ENCODE peak calls at places on chromosomes 6 and 20, in six cellular contexts. One of them, this sample, is unnamed.

GRCh38 chr6:169960531-169960890 is 209.1 kb downstream of the ERMARD start:
- DNase-seq in upper lobe of right lung: no peak
- DNase-seq in ascending aorta: no peak
- DNase-seq in brain microvascular endothelial cell: no peak
- DNase-seq in GM23248: no peak
- DNase-seq in ovary: no peak
- DNase-seq in this sample: no peak

GRCh38 chr6:14211596-14211961 is 94.0 kb downstream of the CD83 start:
- DNase-seq in brain microvascular endothelial cell: peak; percentile 23
- DNase-seq in upper lobe of right lung: peak; percentile 75
- DNase-seq in ovary: peak; percentile 57
- DNase-seq in ascending aorta: peak; percentile 72
- DNase-seq in GM23248: peak; percentile 56
- DNase-seq in this sample: no peak

GRCh38 chr6:139698526-139699182 is 324.2 kb upstream of the CITED2 start:
- DNase-seq in ovary: peak; percentile 73
- DNase-seq in brain microvascular endothelial cell: no peak
- DNase-seq in GM23248: peak; percentile 45
- DNase-seq in ascending aorta: no peak
- DNase-seq in upper lobe of right lung: no peak
- DNase-seq in this sample: no peak

GRCh38 chr20:59585714-59586404 is 18.5 kb upstream of the PHACTR3 start:
- DNase-seq in GM23248: no peak
- DNase-seq in upper lobe of right lung: peak; percentile 42
- DNase-seq in ovary: no peak
- DNase-seq in brain microvascular endothelial cell: no peak
- DNase-seq in ascending aorta: no peak
- DNase-seq in this sample: no peak

GRCh38 chr6:382883-383420 is 8.6 kb upstream of the IRF4 start:
- DNase-seq in brain microvascular endothelial cell: no peak
- DNase-seq in upper lobe of right lung: no peak
- DNase-seq in GM23248: no peak
- DNase-seq in ascending aorta: peak; percentile 37
- DNase-seq in ovary: no peak
- DNase-seq in this sample: no peak

GRCh38 chr20:33668087-33668790 is 1.5 kb downstream of the ACTL10 start:
- DNase-seq in ascending aorta: no peak
- DNase-seq in brain microvascular endothelial cell: no peak
- DNase-seq in GM23248: peak; percentile 85
- DNase-seq in ovary: peak; percentile 84
- DNase-seq in upper lobe of right lung: no peak
- DNase-seq in this sample: no peak

GRCh38 chr6:7101290-7101689 is 6.5 kb upstream of the RREB1 start:
- DNase-seq in ascending aorta: no peak
- DNase-seq in GM23248: no peak
- DNase-seq in upper lobe of right lung: no peak
- DNase-seq in brain microvascular endothelial cell: no peak
- DNase-seq in ovary: no peak
- DNase-seq in this sample: no peak

GRCh38 chr6:82397962-82398692 is 34.5 kb downstream of the TPBG start:
- DNase-seq in GM23248: peak; percentile 69
- DNase-seq in ovary: no peak
- DNase-seq in brain microvascular endothelial cell: no peak
- DNase-seq in ascending aorta: no peak
- DNase-seq in upper lobe of right lung: no peak
- DNase-seq in this sample: no peak

GRCh38 chr20:53957421-53958172 is 112.8 kb downstream of the BCAS1 start:
- DNase-seq in upper lobe of right lung: no peak
- DNase-seq in brain microvascular endothelial cell: no peak
- DNase-seq in ascending aorta: no peak
- DNase-seq in ovary: no peak
- DNase-seq in GM23248: peak; percentile 80
- DNase-seq in this sample: no peak

GRCh38 chr6:115474443-115475041 is 586.1 kb downstream of the FRK start:
- DNase-seq in brain microvascular endothelial cell: no peak
- DNase-seq in upper lobe of right lung: no peak
- DNase-seq in ascending aorta: no peak
- DNase-seq in ovary: no peak
- DNase-seq in GM23248: no peak
- DNase-seq in this sample: no peak

GRCh38 chr6:144408151-144408550 is 123.0 kb downstream of the UTRN start:
- DNase-seq in ovary: peak; percentile 47
- DNase-seq in GM23248: peak; percentile 33
- DNase-seq in brain microvascular endothelial cell: peak; percentile 35
- DNase-seq in ascending aorta: no peak
- DNase-seq in upper lobe of right lung: no peak
- DNase-seq in this sample: no peak

GRCh38 chr20:31566658-31567379 is 38.3 kb upstream of the ID1 start:
- DNase-seq in brain microvascular endothelial cell: no peak
- DNase-seq in ascending aorta: no peak
- DNase-seq in upper lobe of right lung: no peak
- DNase-seq in GM23248: no peak
- DNase-seq in ovary: no peak
- DNase-seq in this sample: no peak

GRCh38 chr6:12751694-12752304 is 35.2 kb downstream of the PHACTR1 start:
- DNase-seq in brain microvascular endothelial cell: peak; percentile 60
- DNase-seq in ovary: no peak
- DNase-seq in GM23248: peak; percentile 69
- DNase-seq in upper lobe of right lung: no peak
- DNase-seq in ascending aorta: no peak
- DNase-seq in this sample: no peak

GRCh38 chr20:45781391-45781931 is 10.2 kb downstream of the WFDC3 start:
- DNase-seq in ovary: no peak
- DNase-seq in upper lobe of right lung: no peak
- DNase-seq in GM23248: peak; percentile 89
- DNase-seq in ascending aorta: no peak
- DNase-seq in brain microvascular endothelial cell: peak; percentile 65
- DNase-seq in this sample: peak; percentile 67

GRCh38 chr6:53070808-53071207 is 5.6 kb downstream of the FBXO9 start:
- DNase-seq in ascending aorta: no peak
- DNase-seq in brain microvascular endothelial cell: no peak
- DNase-seq in ovary: no peak
- DNase-seq in upper lobe of right lung: no peak
- DNase-seq in GM23248: no peak
- DNase-seq in this sample: no peak

GRCh38 chr6:1604347-1604990 is 5.2 kb upstream of the FOXC1 start:
- DNase-seq in ovary: peak; percentile 53
- DNase-seq in upper lobe of right lung: peak; percentile 84
- DNase-seq in ascending aorta: peak; percentile 87
- DNase-seq in GM23248: peak; percentile 80
- DNase-seq in brain microvascular endothelial cell: no peak
- DNase-seq in this sample: no peak

GRCh38 chr20:36818831-36819230 is 45.3 kb upstream of the DSN1 start:
- DNase-seq in ovary: no peak
- DNase-seq in brain microvascular endothelial cell: no peak
- DNase-seq in upper lobe of right lung: no peak
- DNase-seq in ascending aorta: no peak
- DNase-seq in GM23248: no peak
- DNase-seq in this sample: no peak

GRCh38 chr6:30810813-30811329 is 66.5 kb upstream of the IER3 start:
- DNase-seq in brain microvascular endothelial cell: no peak
- DNase-seq in GM23248: no peak
- DNase-seq in upper lobe of right lung: no peak
- DNase-seq in ovary: no peak
- DNase-seq in ascending aorta: no peak
- DNase-seq in this sample: no peak

GRCh38 chr6:119116712-119117281 is 38.3 kb upstream of the FAM184A start:
- DNase-seq in upper lobe of right lung: no peak
- DNase-seq in GM23248: peak; percentile 13
- DNase-seq in ovary: no peak
- DNase-seq in ascending aorta: no peak
- DNase-seq in brain microvascular endothelial cell: no peak
- DNase-seq in this sample: no peak

GRCh38 chr20:58593880-58594473 is 57.1 kb upstream of the STX16 start:
- DNase-seq in ascending aorta: no peak
- DNase-seq in GM23248: no peak
- DNase-seq in ovary: no peak
- DNase-seq in upper lobe of right lung: no peak
- DNase-seq in brain microvascular endothelial cell: no peak
- DNase-seq in this sample: no peak

GRCh38 chr6:11080296-11080695 is 13.3 kb upstream of the SMIM13 start:
- DNase-seq in brain microvascular endothelial cell: no peak
- DNase-seq in GM23248: no peak
- DNase-seq in ascending aorta: no peak
- DNase-seq in upper lobe of right lung: no peak
- DNase-seq in ovary: no peak
- DNase-seq in this sample: no peak

GRCh38 chr20:51800132-51800721 is 2.1 kb downstream of the SALL4 start:
- DNase-seq in upper lobe of right lung: peak; percentile 83
- DNase-seq in ascending aorta: no peak
- DNase-seq in ovary: peak; percentile 40
- DNase-seq in brain microvascular endothelial cell: no peak
- DNase-seq in GM23248: peak; percentile 38
- DNase-seq in this sample: no peak

GRCh38 chr6:150241751-150242150 is 98.9 kb downstream of the PPP1R14C start:
- DNase-seq in GM23248: no peak
- DNase-seq in upper lobe of right lung: no peak
- DNase-seq in ascending aorta: no peak
- DNase-seq in ovary: no peak
- DNase-seq in brain microvascular endothelial cell: no peak
- DNase-seq in this sample: no peak

GRCh38 chr6:32472781-32473377 is 33.2 kb downstream of the HLA-DRA start:
- DNase-seq in upper lobe of right lung: no peak
- DNase-seq in GM23248: no peak
- DNase-seq in ovary: no peak
- DNase-seq in brain microvascular endothelial cell: no peak
- DNase-seq in ascending aorta: no peak
- DNase-seq in this sample: no peak

DNA sequence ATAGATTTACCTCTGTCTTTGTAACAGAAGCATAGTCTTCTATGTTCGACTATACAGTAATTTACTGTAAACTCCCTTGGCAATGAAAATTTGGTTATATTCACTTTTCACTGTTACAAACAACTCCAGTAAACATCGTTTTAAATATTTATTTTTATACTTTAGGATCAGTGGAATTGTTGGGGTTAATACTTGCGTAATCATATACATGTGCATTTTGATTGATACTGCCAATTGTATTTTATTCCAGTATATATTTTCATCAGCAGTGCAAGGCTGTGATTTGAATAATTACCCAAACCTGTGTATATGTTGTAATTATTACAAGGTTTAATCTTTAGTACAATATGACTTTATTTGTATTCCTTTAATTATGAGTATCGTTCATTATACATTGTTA is 255.7 kb downstream of the ARID1B start:
- DNase-seq in ovary: no peak
- DNase-seq in ascending aorta: no peak
- DNase-seq in brain microvascular endothelial cell: no peak
- DNase-seq in GM23248: no peak
- DNase-seq in upper lobe of right lung: no peak
- DNase-seq in this sample: no peak
- H3K4me3 ChIP-seq in ovary: peak overlapping the region; percentile 31
- H3K4me3 ChIP-seq in ascending aorta: peak overlapping the region; percentile 59
- H3K4me3 ChIP-seq in brain microvascular endothelial cell: peak overlapping the region; percentile 46
- H3K4me3 ChIP-seq in GM23248: peak overlapping the region; percentile 81
- H3K4me3 ChIP-seq in upper lobe of right lung: peak overlapping the region; percentile 51
- H3K4me3 ChIP-seq in this sample: no peak overlapping the region

GRCh38 chr6:90610291-90610670 is 23.4 kb upstream of the MAP3K7 start:
- DNase-seq in GM23248: peak; percentile 18
- DNase-seq in ascending aorta: peak; percentile 47
- DNase-seq in upper lobe of right lung: no peak
- DNase-seq in brain microvascular endothelial cell: peak; percentile 4
- DNase-seq in ovary: peak; percentile 36
- DNase-seq in this sample: no peak

GRCh38 chr6:90611996-90612690 is 25.3 kb upstream of the MAP3K7 start:
- DNase-seq in ovary: peak; percentile 13
- DNase-seq in upper lobe of right lung: no peak
- DNase-seq in brain microvascular endothelial cell: no peak
- DNase-seq in GM23248: no peak
- DNase-seq in ascending aorta: no peak
- DNase-seq in this sample: no peak

GRCh38 chr6:90605749-90606344 is 19.0 kb upstream of the MAP3K7 start:
- DNase-seq in upper lobe of right lung: no peak
- DNase-seq in ascending aorta: no peak
- DNase-seq in brain microvascular endothelial cell: no peak
- DNase-seq in ovary: no peak
- DNase-seq in GM23248: no peak
- DNase-seq in this sample: no peak

GRCh38 chr6:90610671-90611542 is 24.0 kb upstream of the MAP3K7 start:
- DNase-seq in ascending aorta: peak; percentile 64
- DNase-seq in brain microvascular endothelial cell: peak; percentile 2
- DNase-seq in upper lobe of right lung: peak; percentile 67
- DNase-seq in ovary: peak; percentile 61
- DNase-seq in GM23248: peak; percentile 51
- DNase-seq in this sample: no peak

GRCh38 chr6:90611543-90611864 is 24.6 kb upstream of the MAP3K7 start:
- DNase-seq in brain microvascular endothelial cell: peak; percentile 1
- DNase-seq in ovary: no peak
- DNase-seq in ascending aorta: no peak
- DNase-seq in upper lobe of right lung: no peak
- DNase-seq in GM23248: no peak
- DNase-seq in this sample: no peak
- H3K4me3 ChIP-seq in brain microvascular endothelial cell: peak overlapping the region; percentile 63
- H3K4me3 ChIP-seq in ovary: peak overlapping the region; percentile 50
- H3K4me3 ChIP-seq in ascending aorta: peak overlapping the region; percentile 70
- H3K4me3 ChIP-seq in upper lobe of right lung: peak overlapping the region; percentile 49
- H3K4me3 ChIP-seq in GM23248: peak overlapping the region; percentile 75
- H3K4me3 ChIP-seq in this sample: peak overlapping the region; percentile 42

GRCh38 chr6:23003671-23004598 is 434.6 kb downstream of the HDGFL1 start:
- DNase-seq in upper lobe of right lung: no peak
- DNase-seq in brain microvascular endothelial cell: peak; percentile 60
- DNase-seq in GM23248: peak; percentile 85
- DNase-seq in ovary: no peak
- DNase-seq in ascending aorta: no peak
- DNase-seq in this sample: peak; percentile 65
- H3K4me3 ChIP-seq in upper lobe of right lung: no peak overlapping the region
- H3K4me3 ChIP-seq in brain microvascular endothelial cell: no peak overlapping the region
- H3K4me3 ChIP-seq in GM23248: peak overlapping the region; percentile 54
- H3K4me3 ChIP-seq in ovary: no peak overlapping the region
- H3K4me3 ChIP-seq in ascending aorta: peak overlapping the region; percentile 11
- H3K4me3 ChIP-seq in this sample: no peak overlapping the region

GRCh38 chr20:63554361-63555278 is 661 bp downstream of the FNDC11 start:
- DNase-seq in upper lobe of right lung: no peak
- DNase-seq in brain microvascular endothelial cell: no peak
- DNase-seq in ascending aorta: no peak
- DNase-seq in GM23248: no peak
- DNase-seq in ovary: no peak
- DNase-seq in this sample: no peak
- H3K4me3 ChIP-seq in upper lobe of right lung: peak overlapping the region; percentile 63
- H3K4me3 ChIP-seq in brain microvascular endothelial cell: no peak overlapping the region
- H3K4me3 ChIP-seq in ascending aorta: no peak overlapping the region
- H3K4me3 ChIP-seq in GM23248: peak overlapping the region; percentile 75
- H3K4me3 ChIP-seq in ovary: peak overlapping the region; percentile 39
- H3K4me3 ChIP-seq in this sample: peak overlapping the region; percentile 72

GRCh38 chr6:20620043-20620442 is 85.8 kb downstream of the CDKAL1 start:
- DNase-seq in GM23248: peak; percentile 11
- DNase-seq in ovary: no peak
- DNase-seq in brain microvascular endothelial cell: no peak
- DNase-seq in upper lobe of right lung: no peak
- DNase-seq in ascending aorta: no peak
- DNase-seq in this sample: no peak
- H3K4me3 ChIP-seq in GM23248: peak overlapping the region; percentile 5
- H3K4me3 ChIP-seq in ovary: no peak overlapping the region
- H3K4me3 ChIP-seq in brain microvascular endothelial cell: no peak overlapping the region
- H3K4me3 ChIP-seq in upper lobe of right lung: no peak overlapping the region
- H3K4me3 ChIP-seq in ascending aorta: no peak overlapping the region
- H3K4me3 ChIP-seq in this sample: no peak overlapping the region

DNA sequence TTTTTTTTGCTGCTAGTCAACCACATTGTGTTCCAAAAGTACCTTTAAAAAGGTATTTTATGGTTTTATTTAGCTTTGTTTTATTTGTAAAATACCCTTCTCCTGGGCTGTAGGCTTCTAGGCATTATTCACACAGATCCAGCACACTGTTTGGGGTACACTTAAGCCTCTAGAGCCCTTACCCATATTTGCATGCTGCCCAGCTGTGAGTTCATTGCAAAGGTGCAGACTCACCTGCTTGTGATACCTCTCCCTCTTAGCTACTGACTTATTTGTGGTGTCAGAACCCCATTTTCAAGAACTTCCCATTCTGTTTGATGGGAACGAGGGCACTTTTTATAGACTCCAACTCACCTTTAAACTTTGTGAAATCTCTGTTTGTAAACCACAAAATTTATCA is 69.8 kb downstream of the RIN2 start:
- DNase-seq in brain microvascular endothelial cell: no peak
- DNase-seq in ovary: no peak
- DNase-seq in upper lobe of right lung: no peak
- DNase-seq in GM23248: no peak
- DNase-seq in ascending aorta: no peak
- DNase-seq in this sample: no peak
- H3K4me3 ChIP-seq in brain microvascular endothelial cell: no peak overlapping the region
- H3K4me3 ChIP-seq in ovary: no peak overlapping the region
- H3K4me3 ChIP-seq in upper lobe of right lung: no peak overlapping the region
- H3K4me3 ChIP-seq in GM23248: no peak overlapping the region
- H3K4me3 ChIP-seq in ascending aorta: no peak overlapping the region
- H3K4me3 ChIP-seq in this sample: no peak overlapping the region

This sample was measured in BJ.